ENCODE peak calls at places on chromosomes 2 and 18, in five cellular contexts. P, W, F, I and O are unnamed samples.

GRCh38 chr2:234496835-234497591 is at the start of gene ARL4C:
- DNase-seq in P (peak), W (peak), F (peak), I (peak), O (peak)

GRCh38 chr2:54588244-54588899 is 132.2 kb downstream of the SPTBN1 start:
- DNase-seq in P (no peak), W (no peak), F (no peak), I (no peak), O (no peak)

GRCh38 chr2:75787532-75788132 is 76.9 kb upstream of the GCFC2 start:
- DNase-seq in P (peak), W (no peak), F (peak), I (peak), O (no peak)

GRCh38 chr2:219962801-219963200 is 335.4 kb downstream of the SLC4A3 start:
- DNase-seq in P (no peak), W (no peak), F (no peak), I (no peak), O (no peak)

GRCh38 chr18:35697869-35698268 is 116.3 kb downstream of the GALNT1 start:
- DNase-seq in P (no peak), W (no peak), F (no peak), I (peak), O (no peak)

GRCh38 chr2:121650554-121650930 is 1.3 kb upstream of the CLASP1 start:
- DNase-seq in P (peak), W (no peak), F (peak), I (peak), O (peak)

GRCh38 chr2:144942516-144943256 is 422.8 kb upstream of the ZEB2 start:
- DNase-seq in P (no peak), W (no peak), F (no peak), I (peak), O (no peak)

GRCh38 chr2:109386004-109386695 is 227.6 kb downstream of the SEPTIN10 start:
- DNase-seq in P (no peak), W (no peak), F (peak), I (peak), O (peak)

DNA sequence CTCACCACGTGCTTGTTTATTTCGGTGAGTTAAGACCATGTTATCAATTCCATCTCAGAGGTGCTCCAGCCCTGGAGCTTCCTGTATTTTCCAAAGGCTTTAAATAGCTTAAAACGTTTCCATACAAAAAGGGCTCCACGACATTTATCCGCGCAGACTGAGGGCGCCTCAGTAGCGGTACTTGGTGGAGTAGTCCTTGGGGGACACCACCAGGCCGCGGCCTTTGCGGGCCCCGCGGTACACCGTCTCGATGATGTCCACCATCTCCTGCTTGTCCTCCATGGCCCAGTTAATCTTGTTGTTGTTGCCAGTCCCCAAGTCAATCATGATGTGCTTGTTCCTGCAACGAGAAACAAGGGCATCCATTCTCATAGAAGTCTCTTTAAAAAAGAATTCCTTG is 9.1 kb downstream of the HSBP1L1 start:
- DNase-seq in P (no peak), W (no peak), F (no peak), I (no peak), O (no peak)
- H2BK12ac ChIP-seq in P (no peak), W (no peak), F (no peak), I (no peak), O (no peak)

GRCh38 chr2:39128919-39129391 is 8.1 kb upstream of the SOS1 start:
- DNase-seq in P (no peak), W (no peak), F (peak), I (peak), O (no peak)
- H2BK12ac ChIP-seq in P (no peak), W (no peak), F (no peak), I (no peak), O (no peak)

DNA sequence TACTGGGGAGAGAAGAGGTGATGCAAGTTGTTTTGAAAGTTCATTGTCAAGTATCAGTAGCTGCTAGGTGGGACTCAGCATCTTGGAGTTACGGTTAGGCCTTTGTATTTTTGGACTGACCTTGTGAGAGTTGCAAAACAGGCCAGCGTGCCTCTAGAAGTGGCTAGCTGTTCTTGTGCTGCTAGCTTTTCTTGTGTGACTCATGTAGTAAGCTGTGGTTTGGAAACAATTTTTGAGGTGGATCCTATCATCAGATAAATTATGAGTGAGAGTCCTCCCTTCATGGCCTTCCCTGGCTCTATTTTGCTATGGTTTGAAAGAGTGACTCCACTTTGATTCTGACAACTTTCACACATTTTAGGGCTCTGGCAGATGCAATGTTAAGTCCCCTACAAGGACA is 409.2 kb upstream of the HS6ST1 start:
- DNase-seq in P (no peak), W (no peak), F (peak), I (peak), O (no peak)
- H2BK12ac ChIP-seq in P (no peak), W (no peak), F (no peak), I (no peak), O (no peak)

DNA sequence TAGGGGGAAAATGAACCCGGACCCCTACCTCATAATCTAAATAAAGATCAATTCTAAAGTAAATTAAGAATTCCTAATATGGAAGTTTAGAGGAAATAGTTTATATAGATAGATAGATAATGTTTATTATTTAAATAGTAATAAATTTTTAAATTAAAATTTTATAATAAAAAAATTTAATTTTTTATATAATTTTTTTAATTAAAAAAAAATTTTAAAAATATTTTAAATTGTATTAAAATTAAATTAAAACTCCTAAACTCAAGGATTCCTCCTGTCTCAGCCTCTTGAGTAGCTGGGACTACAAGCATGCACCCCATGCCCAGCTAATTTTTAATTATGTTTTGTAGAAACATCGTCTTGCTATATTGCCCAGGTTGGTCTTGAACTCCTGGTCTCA is 186.9 kb upstream of the VRK2 start:
- DNase-seq in P (no peak), W (no peak), F (no peak), I (no peak), O (no peak)
- H2BK12ac ChIP-seq in P (no peak), W (no peak), F (no peak), I (no peak), O (no peak)

GRCh38 chr2:190646780-190647626 is 1.9 kb upstream of the NAB1 start:
- DNase-seq in P (no peak), W (no peak), F (no peak), I (no peak), O (no peak)
- H2BK12ac ChIP-seq in P (no peak), W (no peak), F (no peak), I (no peak), O (no peak)

GRCh38 chr2:191394043-191394442 is 148.8 kb downstream of the MYO1B start:
- DNase-seq in P (no peak), W (no peak), F (no peak), I (no peak), O (no peak)
- H2BK12ac ChIP-seq in P (no peak), W (no peak), F (no peak), I (no peak), O (no peak)

DNA sequence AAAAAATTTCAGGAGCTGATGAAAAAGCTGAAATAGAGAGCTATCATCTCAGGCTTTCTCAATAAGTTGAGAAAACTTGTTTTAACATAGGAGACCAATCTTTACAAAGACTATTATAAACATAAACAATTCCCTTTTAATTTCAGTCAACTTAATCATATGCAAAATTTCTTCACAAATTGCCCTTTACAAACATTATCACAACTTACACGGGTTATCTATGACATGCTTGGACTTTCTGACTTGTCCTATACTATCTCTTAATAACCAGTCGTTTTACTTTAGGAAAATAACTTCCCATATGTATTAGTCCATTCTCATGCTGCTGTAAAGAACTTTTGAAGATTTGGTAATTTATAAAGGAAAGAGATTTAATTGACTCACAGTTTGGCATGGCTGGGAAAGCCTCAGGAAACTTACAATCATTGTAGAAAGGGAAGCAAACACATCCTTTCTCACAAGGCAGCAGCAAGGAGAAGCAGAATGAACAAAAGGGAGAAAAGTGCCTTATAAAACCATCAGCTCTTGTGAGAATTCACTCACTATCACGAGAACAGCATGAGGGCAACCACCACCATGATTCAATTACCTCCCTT is 1583.7 kb upstream of the CELF4 start:
- DNase-seq in P (peak), W (no peak), F (no peak), I (no peak), O (no peak)
- H2BK12ac ChIP-seq in P (no peak), W (no peak), F (no peak), I (no peak), O (no peak)

DNA sequence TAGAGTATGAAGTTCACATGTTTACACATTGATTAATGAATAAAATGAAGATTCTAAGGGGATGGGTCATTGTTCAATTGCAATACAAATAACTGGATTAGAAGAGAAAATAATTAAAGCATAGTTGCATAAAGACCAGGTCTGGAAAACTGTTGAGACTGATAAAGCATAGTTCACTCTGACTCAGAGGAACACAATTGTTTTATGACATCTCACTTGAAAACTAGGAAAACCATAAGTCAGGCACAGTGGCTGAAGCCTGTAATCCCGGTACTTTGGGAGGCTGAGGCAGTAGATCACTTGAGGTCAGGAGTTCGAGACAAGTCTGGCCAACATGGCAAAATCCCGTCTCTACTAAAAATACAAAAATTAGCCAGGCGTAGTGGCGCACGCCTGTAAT is 46.7 kb downstream of the PLA2R1 start:
- DNase-seq in P (no peak), W (no peak), F (no peak), I (no peak), O (no peak)
- H2BK12ac ChIP-seq in P (no peak), W (no peak), F (no peak), I (no peak), O (no peak)